ENCODE peak calls at places on chromosome 3, in ten cellular contexts. F is tibial nerve; P is breast epithelium; A is pancreas; B is CD8-positive, alpha-beta T cell; J is SK-N-SH; N is H9; M is OCI-LY7; O is IMR-90; R is left ventricle myocardium inferior. I is an unnamed sample.

GRCh38 chr3:44870375-44871061 is 3.9 kb upstream of the TGM4 start:
- DNase-seq in F (no peak), N (no peak), J (no peak), B (no peak), A (peak; percentile 61), P (peak; percentile 68), M (no peak), O (no peak), R (no peak), I (no peak)

GRCh38 chr3:194281306-194281705 is 69.8 kb downstream of the CPN2 start:
- DNase-seq in N (no peak), R (no peak), A (no peak), B (no peak), F (no peak), J (no peak), M (no peak), P (no peak), O (no peak), I (peak; percentile 39)

GRCh38 chr3:160580938-160581337 is 15.6 kb upstream of the KPNA4 start:
- DNase-seq in M (no peak), P (no peak), J (no peak), A (no peak), N (no peak), B (no peak), F (no peak), R (no peak), O (no peak), I (no peak)

GRCh38 chr3:65568497-65568896 is 470.2 kb downstream of the MAGI1 start:
- DNase-seq in B (no peak), J (no peak), N (no peak), P (no peak), R (no peak), A (no peak), M (no peak), O (no peak), F (no peak), I (no peak)

GRCh38 chr3:182349051-182349450 is 444.3 kb upstream of the ATP11B start:
- DNase-seq in R (no peak), O (no peak), A (no peak), N (no peak), B (no peak), F (no peak), M (peak; percentile 70), J (no peak), P (no peak), I (no peak)

GRCh38 chr3:169310190-169310918 is 353.2 kb downstream of the MECOM start:
- DNase-seq in P (no peak), J (no peak), M (no peak), R (no peak), B (no peak), F (no peak), O (no peak), N (no peak), A (no peak), I (no peak)

GRCh38 chr3:194602580-194603300 is 30.5 kb downstream of the TMEM44 start:
- DNase-seq in A (no peak), P (no peak), R (no peak), F (no peak), N (no peak), J (no peak), B (no peak), M (no peak), O (peak; percentile 38), I (no peak)

GRCh38 chr3:17154941-17155340 is 270.2 kb downstream of the PLCL2 start:
- DNase-seq in R (no peak), A (no peak), M (no peak), F (no peak), B (no peak), P (no peak), N (no peak), J (no peak), O (no peak), I (no peak)

GRCh38 chr3:171419457-171419856 is 40.7 kb downstream of the TNIK start:
- DNase-seq in F (no peak), B (no peak), O (no peak), J (no peak), P (no peak), N (no peak), R (no peak), M (no peak), A (no peak), I (no peak)

GRCh38 chr3:44624696-44625528 is at the start of gene ZNF197:
- DNase-seq in N (peak; percentile 92), P (peak; percentile 78), R (peak; percentile 86), B (peak; percentile 44), O (peak; percentile 90), A (peak; percentile 82), J (peak; percentile 90), F (peak; percentile 80), M (peak; percentile 66), I (peak; percentile 96)

GRCh38 chr3:101829066-101829830 is 20.1 kb upstream of the NFKBIZ start:
- DNase-seq in J (no peak), M (peak; percentile 46), F (peak; percentile 72), B (peak; percentile 41), P (no peak), R (peak; percentile 67), A (peak; percentile 45), O (peak; percentile 85), N (no peak), I (no peak)

GRCh38 chr3:51937611-51938450 is 3.9 kb downstream of the RRP9 start:
- DNase-seq in B (no peak), M (no peak), N (no peak), P (no peak), F (no peak), J (no peak), R (no peak), O (no peak), A (no peak), I (no peak)

GRCh38 chr3:23949784-23950183 is 4.7 kb downstream of the NR1D2 start:
- DNase-seq in A (no peak), N (no peak), P (no peak), B (no peak), R (peak; percentile 66), J (no peak), F (no peak), O (no peak), M (no peak), I (no peak)

GRCh38 chr3:134527037-134527436 is 41.2 kb downstream of the CEP63 start:
- DNase-seq in P (no peak), O (peak; percentile 18), M (no peak), F (no peak), B (no peak), J (peak; percentile 5), A (no peak), R (no peak), N (peak; percentile 67), I (peak; percentile 85)

GRCh38 chr3:135739755-135740154 is 225.8 kb upstream of the PPP2R3A start:
- DNase-seq in P (no peak), A (no peak), F (no peak), O (no peak), R (no peak), M (no peak), J (no peak), B (no peak), N (no peak), I (no peak)

GRCh38 chr3:135736740-135737139 is 228.8 kb upstream of the PPP2R3A start:
- DNase-seq in J (no peak), O (peak; percentile 5), N (peak; percentile 76), B (no peak), R (no peak), P (no peak), F (no peak), A (no peak), M (peak; percentile 37), I (peak; percentile 88)
- TF ChIP-seq CTCF in J (peak; percentile 26), O (peak; percentile 19), N (peak; percentile 82), B (no peak), R (no peak), P (no peak), F (no peak), A (no peak), M (peak; percentile 69), I (peak; percentile 84)

GRCh38 chr3:155847993-155848392 is 6.2 kb downstream of the SLC33A1 start:
- DNase-seq in O (no peak), F (no peak), J (no peak), B (no peak), N (no peak), M (no peak), P (no peak), A (no peak), R (no peak), I (no peak)

GRCh38 chr3:155843569-155843968 is 10.7 kb downstream of the SLC33A1 start:
- DNase-seq in M (no peak), N (no peak), P (no peak), J (no peak), F (no peak), B (no peak), R (no peak), O (no peak), A (no peak), I (no peak)

GRCh38 chr3:155846119-155846518 is 8.1 kb downstream of the SLC33A1 start:
- DNase-seq in M (no peak), A (no peak), B (no peak), R (no peak), N (no peak), J (no peak), O (no peak), F (no peak), P (no peak), I (no peak)
- H3K4me1 ChIP-seq in M (peaks cover 9% of the 10 kb centered on the region), A (peaks cover 28% of the 10 kb centered on the region), B (peaks cover 42% of the 10 kb centered on the region), R (peaks cover 55% of the 10 kb centered on the region), N (no peaks in the 10 kb centered on the region), J (peaks cover under 1% of the 10 kb centered on the region), O (no peaks in the 10 kb centered on the region), F (peaks cover 72% of the 10 kb centered on the region), P (no peaks in the 10 kb centered on the region), I (no peaks in the 10 kb centered on the region)

GRCh38 chr3:122857019-122857418 is 62.1 kb downstream of the SLC49A4 start:
- DNase-seq in P (no peak), B (no peak), J (no peak), N (no peak), F (no peak), M (no peak), A (no peak), O (peak; percentile 62), R (no peak), I (no peak)

GRCh38 chr3:122859021-122859805 is 64.3 kb downstream of the SLC49A4 start:
- DNase-seq in N (no peak), A (no peak), B (no peak), F (no peak), R (no peak), J (no peak), P (no peak), M (no peak), O (no peak), I (no peak)

DNA sequence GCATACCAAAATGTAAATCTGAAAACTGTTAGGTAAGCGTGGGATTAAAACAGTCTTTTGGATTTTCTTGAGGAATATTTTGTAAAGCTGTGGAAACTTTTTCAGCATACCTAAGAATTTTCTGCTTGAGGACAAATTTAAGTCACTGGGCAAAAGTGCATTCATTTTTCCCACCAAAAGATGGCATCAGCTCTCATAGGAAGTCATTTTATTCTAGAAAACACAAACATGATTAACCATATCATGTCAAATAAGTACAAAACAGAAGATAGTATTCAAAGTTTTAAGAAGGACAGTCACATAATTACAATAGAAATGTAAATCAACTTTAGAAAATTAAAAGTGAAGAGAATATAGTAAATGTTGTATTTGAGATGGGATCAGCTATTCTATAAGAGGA is 63.5 kb downstream of the SLC49A4 start:
- DNase-seq in P (no peak), J (peak; percentile 17), N (no peak), F (no peak), B (no peak), A (no peak), O (peak; percentile 25), M (peak; percentile 19), R (no peak), I (no peak)
- TF ChIP-seq CTCF in P (no peak), J (peak; percentile 60), N (peak; percentile 50), F (peak; percentile 24), B (no peak), A (no peak), O (peak; percentile 31), M (peak; percentile 77), R (peak; percentile 55), I (peak; percentile 44)

GRCh38 chr3:11624161-11624560 is 19.6 kb downstream of the VGLL4 start:
- DNase-seq in N (no peak), F (no peak), P (no peak), M (no peak), A (no peak), R (no peak), B (peak; percentile 41), O (peak; percentile 61), J (no peak), I (no peak)
- H3K4me1 ChIP-seq in N (no peaks in the 10 kb centered on the region), F (peaks cover 86% of the 10 kb centered on the region), P (no peaks in the 10 kb centered on the region), M (peaks cover 21% of the 10 kb centered on the region), A (peaks cover 33% of the 10 kb centered on the region), R (peaks cover 95% of the 10 kb centered on the region), B (peaks cover 45% of the 10 kb centered on the region), O (peaks cover 8% of the 10 kb centered on the region), J (peaks cover 7% of the 10 kb centered on the region), I (peaks cover 15% of the 10 kb centered on the region)